ENCODE peak calls at places on chromosomes 7 and 10, in ten cellular contexts. O, E, C, Y, L, M, W, A, G and T are unnamed samples.

GRCh38 chr10:98269435-98269912 is 1.5 kb upstream of the LOXL4 start:
- DNase-seq in G (peak), E (no peak), O (peak), M (peak), Y (peak), W (peak), C (no peak), L (peak), A (peak), T (no peak)

GRCh38 chr10:86291616-86292340 is 74.8 kb downstream of the GRID1 start:
- DNase-seq in O (no peak), L (no peak), Y (no peak), C (peak), W (no peak), M (peak), G (peak), A (no peak), E (no peak), T (no peak)

GRCh38 chr7:66505531-66506451 is 122.9 kb upstream of the KCTD7 start:
- DNase-seq in W (no peak), L (peak), O (peak), E (peak), A (peak), M (peak), G (no peak), C (peak), Y (no peak), T (no peak)

GRCh38 chr10:70549962-70550845 is 52.3 kb downstream of the PRF1 start:
- DNase-seq in Y (peak), A (peak), W (peak), G (peak), E (peak), O (peak), M (peak), L (peak), C (peak), T (peak)

GRCh38 chr10:58384536-58384998 is 643 bp upstream of the TFAM start:
- DNase-seq in W (no peak), C (no peak), G (no peak), E (no peak), A (no peak), L (no peak), O (no peak), Y (no peak), M (no peak), T (no peak)

GRCh38 chr10:133274751-133275682 is 1.7 kb downstream of the ADAM8 start:
- DNase-seq in W (no peak), G (no peak), L (no peak), A (peak), C (peak), Y (no peak), O (peak), M (no peak), E (peak), T (no peak)

GRCh38 chr10:11335167-11335652 is 276.2 kb downstream of the USP6NL start:
- DNase-seq in C (no peak), E (no peak), O (no peak), A (peak), G (peak), Y (no peak), L (no peak), W (no peak), M (no peak), T (no peak)

GRCh38 chr7:156255635-156256034 is 384.9 kb upstream of the RNF32 start:
- DNase-seq in Y (no peak), A (no peak), O (no peak), C (no peak), M (no peak), G (no peak), W (no peak), E (no peak), L (no peak), T (no peak)

GRCh38 chr10:97546441-97547340 is 25.9 kb upstream of the ANKRD2 start:
- DNase-seq in G (no peak), A (no peak), Y (no peak), C (no peak), L (no peak), E (no peak), M (no peak), O (no peak), W (no peak), T (no peak)

GRCh38 chr7:228610-229009 is 36.2 kb downstream of the FAM20C start:
- DNase-seq in O (no peak), M (no peak), G (no peak), L (no peak), Y (no peak), E (no peak), C (no peak), W (no peak), A (no peak), T (no peak)

GRCh38 chr10:11798862-11799735 is 24.1 kb upstream of the PROSER2 start:
- DNase-seq in W (no peak), O (no peak), E (no peak), L (no peak), G (no peak), M (no peak), C (no peak), Y (no peak), A (no peak), T (no peak)

GRCh38 chr7:107691713-107692112 is 31.1 kb downstream of the SLC26A4 start:
- DNase-seq in G (no peak), E (no peak), Y (peak), C (no peak), A (peak), O (no peak), M (no peak), W (no peak), L (no peak), T (no peak)

GRCh38 chr10:71975891-71976725 is 11.9 kb downstream of the CHST3 start:
- DNase-seq in W (no peak), A (peak), C (peak), L (peak), Y (peak), E (no peak), M (peak), G (no peak), O (peak), T (peak)

GRCh38 chr7:42720871-42721835 is 190.7 kb downstream of the C7orf25 start:
- DNase-seq in E (no peak), O (no peak), L (no peak), W (no peak), Y (no peak), A (peak), C (no peak), G (no peak), M (no peak), T (no peak)

GRCh38 chr10:31138026-31138553 is 106.4 kb upstream of the ZNF438 start:
- DNase-seq in W (no peak), L (no peak), O (no peak), M (no peak), E (no peak), A (no peak), C (no peak), Y (no peak), G (peak), T (no peak)

GRCh38 chr7:78176186-78176585 is 377.6 kb downstream of the PHTF2 start:
- DNase-seq in L (no peak), Y (no peak), W (no peak), O (no peak), C (no peak), A (peak), M (no peak), E (no peak), G (no peak), T (no peak)

GRCh38 chr10:33800986-33801385 is 466.5 kb upstream of the NRP1 start:
- DNase-seq in E (no peak), C (no peak), L (no peak), G (peak), Y (no peak), A (no peak), M (no peak), O (no peak), W (no peak), T (no peak)

GRCh38 chr7:116834815-116835533 is 27.4 kb upstream of the CAPZA2 start:
- DNase-seq in E (no peak), A (peak), M (no peak), L (no peak), G (no peak), C (no peak), Y (no peak), W (no peak), O (peak), T (no peak)

GRCh38 chr10:93180402-93181040 is 106.8 kb downstream of the CYP26A1 start:
- DNase-seq in W (no peak), O (peak), M (no peak), A (peak), G (peak), C (no peak), Y (peak), E (no peak), L (peak), T (no peak)
- H3K27ac ChIP-seq in W (no peak), O (no peak), M (no peak), A (no peak), G (peak), C (no peak), Y (no peak), E (no peak), L (no peak), T (no peak)

GRCh38 chr7:2813350-2814185 is 30.5 kb downstream of the GNA12 start:
- DNase-seq in L (no peak), M (no peak), W (no peak), G (no peak), E (no peak), C (peak), Y (no peak), A (no peak), O (no peak), T (no peak)

GRCh38 chr7:2814186-2814530 is 29.9 kb downstream of the GNA12 start:
- DNase-seq in E (no peak), W (no peak), Y (no peak), A (no peak), M (no peak), G (no peak), O (no peak), C (peak), L (no peak), T (no peak)

GRCh38 chr7:2817456-2817855 is 26.7 kb downstream of the GNA12 start:
- DNase-seq in G (no peak), O (no peak), A (no peak), C (no peak), E (no peak), W (no peak), M (no peak), L (no peak), Y (no peak), T (no peak)

GRCh38 chr7:2814682-2815522 is 29.2 kb downstream of the GNA12 start:
- DNase-seq in A (peak), G (no peak), L (no peak), M (no peak), W (no peak), O (no peak), C (peak), Y (no peak), E (no peak), T (no peak)

GRCh38 chr7:2815523-2816240 is 28.4 kb downstream of the GNA12 start:
- DNase-seq in A (no peak), M (no peak), Y (no peak), G (no peak), C (no peak), O (no peak), E (no peak), L (no peak), W (no peak), T (no peak)
- H3K27ac ChIP-seq in A (no peak), M (peak), Y (no peak), G (no peak), C (peak), O (no peak), E (no peak), L (no peak), W (no peak), T (no peak)

DNA sequence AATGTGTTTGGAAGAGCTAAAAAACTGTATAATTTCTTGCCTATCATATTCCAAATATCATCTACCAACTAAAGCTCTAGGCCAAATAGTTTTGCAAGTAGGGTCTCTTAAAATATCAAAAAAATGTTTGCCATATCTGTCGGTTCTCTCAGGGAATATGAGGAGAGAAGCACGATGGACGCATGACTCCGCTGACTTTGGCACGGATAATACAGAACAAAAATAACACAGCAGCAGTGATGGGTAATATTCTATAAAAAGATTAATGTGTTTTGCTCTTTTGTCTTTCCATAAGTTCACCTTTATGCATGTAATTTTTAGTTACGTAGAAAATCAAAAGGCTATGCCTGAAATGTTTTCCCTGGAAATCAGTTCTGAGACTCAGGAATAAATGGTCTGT is 919 bp upstream of the IDI2 start:
- DNase-seq in O (no peak), E (no peak), M (no peak), L (no peak), Y (no peak), C (no peak), A (no peak), W (no peak), G (no peak), T (no peak)
- H3K27ac ChIP-seq in O (no peak), E (no peak), M (no peak), L (no peak), Y (no peak), C (no peak), A (no peak), W (no peak), G (peak), T (no peak)

DNA sequence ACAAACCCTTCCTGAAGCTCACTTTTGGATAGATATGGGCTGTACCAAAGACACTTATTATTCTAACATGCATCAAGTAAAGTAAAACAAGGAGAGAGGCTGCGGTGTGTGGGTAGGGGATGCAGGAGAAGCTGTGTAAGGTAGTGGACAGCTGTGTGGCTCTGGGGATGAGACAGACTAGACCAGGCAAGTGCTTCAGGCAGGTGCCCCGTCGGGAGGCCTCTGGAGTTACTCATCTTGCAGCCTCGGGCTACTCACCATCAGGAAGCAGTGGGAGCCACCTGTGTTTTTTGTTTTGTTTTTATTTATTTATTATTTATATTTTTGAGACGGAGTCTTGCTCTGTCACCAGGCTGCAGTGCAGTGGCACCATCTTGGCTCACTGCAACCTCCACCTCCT is 49.3 kb upstream of the NCAPG2 start:
- DNase-seq in O (no peak), A (no peak), G (no peak), E (no peak), W (no peak), M (no peak), Y (no peak), L (no peak), C (no peak), T (no peak)
- H3K27ac ChIP-seq in O (no peak), A (no peak), G (no peak), E (no peak), W (no peak), M (no peak), Y (no peak), L (no peak), C (no peak), T (no peak)

GRCh38 chr10:121567569-121567968 is 30.7 kb downstream of the FGFR2 start:
- DNase-seq in L (no peak), W (no peak), G (no peak), M (no peak), O (no peak), E (no peak), C (no peak), Y (no peak), A (no peak), T (no peak)
- H3K27ac ChIP-seq in L (no peak), W (no peak), G (no peak), M (no peak), O (no peak), E (no peak), C (no peak), Y (no peak), A (no peak), T (peak)

GRCh38 chr10:83934062-83934461 is 205.2 kb upstream of the GHITM start:
- DNase-seq in Y (no peak), L (no peak), W (no peak), M (no peak), C (no peak), A (no peak), E (no peak), O (no peak), G (no peak), T (no peak)
- H3K27ac ChIP-seq in Y (no peak), L (no peak), W (no peak), M (no peak), C (no peak), A (no peak), E (no peak), O (no peak), G (no peak), T (no peak)